ENCODE peak calls at places on chromosomes 1 and 21, in four cellular contexts. H, C, I and O are unnamed samples.

GRCh38 chr1:228370941-228371740 is 35.5 kb downstream of the TRIM11 start:
- DNase-seq in I (no peak), H (no peak), C (no peak), O (peak)

GRCh38 chr1:242081446-242081845 is 82.5 kb upstream of the MAP1LC3C start:
- DNase-seq in C (no peak), H (no peak), I (no peak), O (no peak)

GRCh38 chr1:42146916-42147320 is 6.3 kb upstream of the GUCA2B start:
- DNase-seq in I (peak), H (peak), C (peak), O (peak)

GRCh38 chr1:235011064-235011598 is 117.5 kb downstream of the TOMM20 start:
- DNase-seq in I (no peak), H (no peak), C (no peak), O (no peak)

GRCh38 chr1:43008425-43009108 is 49.9 kb upstream of the SLC2A1 start:
- DNase-seq in I (no peak), H (no peak), C (no peak), O (no peak)

GRCh38 chr1:227934476-227935313 is 13.0 kb downstream of the WNT9A start:
- DNase-seq in I (no peak), H (peak), C (peak), O (no peak)

GRCh38 chr1:84505167-84506001 is 802 bp upstream of the SPATA1 start:
- DNase-seq in C (peak), I (no peak), H (peak), O (peak)

GRCh38 chr1:161706116-161706482 is 930 bp upstream of the FCRLA start:
- DNase-seq in H (peak), C (no peak), I (no peak), O (no peak)

GRCh38 chr1:9249534-9250335 is 15.2 kb downstream of the H6PD start:
- DNase-seq in H (peak), I (peak), C (peak), O (peak)

GRCh38 chr1:6502000-6502891 is 10.8 kb upstream of the PLEKHG5 start:
- DNase-seq in H (no peak), C (peak), I (peak), O (peak)

GRCh38 chr1:43565600-43566360 is 35.1 kb downstream of the PTPRF start:
- DNase-seq in I (peak), C (peak), H (peak), O (peak)

GRCh38 chr1:207239874-207240273 is 81.6 kb upstream of the CD55 start:
- DNase-seq in C (no peak), I (no peak), H (no peak), O (no peak)

GRCh38 chr1:43270421-43271095 is 775 bp downstream of the TMEM125 start:
- DNase-seq in I (peak), H (no peak), C (no peak), O (peak)

GRCh38 chr1:84632975-84633427 is 57.3 kb downstream of the SSX2IP start:
- DNase-seq in I (no peak), H (peak), C (no peak), O (no peak)

GRCh38 chr1:230167419-230167852 is 100.4 kb downstream of the GALNT2 start:
- DNase-seq in I (no peak), C (no peak), H (peak), O (peak)

GRCh38 chr1:1213919-1214599 is at the start of gene TNFRSF4:
- DNase-seq in H (no peak), C (no peak), I (no peak), O (no peak)

GRCh38 chr21:45427331-45428271 is 22.6 kb downstream of the COL18A1 start:
- DNase-seq in C (peak), H (peak), I (peak), O (peak)

GRCh38 chr1:101697057-101697456 is 299.7 kb downstream of the OLFM3 start:
- DNase-seq in C (no peak), I (no peak), H (no peak), O (no peak)

GRCh38 chr1:94092210-94092613 is 28.7 kb downstream of the ABCA4 start:
- DNase-seq in I (no peak), H (peak), C (no peak), O (no peak)

GRCh38 chr1:92884195-92884594 is 52.4 kb downstream of the RPL5 start:
- DNase-seq in H (no peak), I (no peak), C (no peak), O (no peak)

GRCh38 chr1:231690072-231690471 is 63.5 kb downstream of the DISC1 start:
- DNase-seq in C (no peak), I (no peak), H (no peak), O (peak)

GRCh38 chr1:245969274-245969673 is 537.8 kb downstream of the SMYD3 start:
- DNase-seq in H (peak), I (no peak), C (no peak), O (no peak)

GRCh38 chr1:117623698-117624097 is 17.9 kb downstream of the TENT5C start:
- DNase-seq in H (no peak), C (no peak), I (no peak), O (no peak)

GRCh38 chr1:117623141-117623540 is 17.3 kb downstream of the TENT5C start:
- DNase-seq in H (no peak), I (no peak), C (no peak), O (no peak)

GRCh38 chr1:117621316-117621715 is 15.5 kb downstream of the TENT5C start:
- DNase-seq in I (no peak), H (no peak), C (no peak), O (no peak)

GRCh38 chr1:117620440-117620839 is 14.6 kb downstream of the TENT5C start:
- DNase-seq in H (no peak), C (no peak), I (no peak), O (no peak)

DNA sequence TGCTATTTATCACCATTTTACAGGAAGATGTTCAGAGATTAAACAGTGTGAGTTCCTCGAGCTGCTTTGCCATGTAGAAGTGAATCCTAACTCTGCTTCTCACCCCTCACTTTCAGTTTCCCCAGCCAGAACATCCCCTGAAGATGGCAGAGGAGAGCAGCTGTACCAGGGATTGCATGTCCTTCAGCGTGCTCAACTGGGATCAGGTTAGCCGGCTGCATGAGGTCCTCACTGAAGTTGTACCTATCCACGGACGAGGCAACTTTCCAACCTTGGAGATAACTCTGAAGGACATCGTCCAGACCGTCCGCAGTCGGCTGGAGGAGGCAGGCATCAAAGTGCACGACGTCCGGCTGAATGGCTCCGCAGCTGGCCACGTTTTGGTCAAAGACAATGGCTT is 16.9 kb downstream of the TENT5C start:
- DNase-seq in I (no peak), C (no peak), H (no peak), O (no peak)
- TF ChIP-seq CTCF in I (no peak), C (no peak), H (no peak), O (no peak)

GRCh38 chr1:2529776-2530500 is at the start of gene HES5:
- DNase-seq in I (peak), H (no peak), C (no peak), O (no peak)
- TF ChIP-seq POLR2A in I (no peak), H (no peak), C (peak), O (no peak)

GRCh38 chr1:51621161-51621560 is 4.3 kb downstream of the OSBPL9 start:
- DNase-seq in H (no peak), I (no peak), C (no peak), O (no peak)

GRCh38 chr1:51623025-51623424 is 6.1 kb downstream of the OSBPL9 start:
- DNase-seq in I (no peak), H (no peak), C (no peak), O (no peak)

GRCh38 chr1:51620470-51620869 is 3.6 kb downstream of the OSBPL9 start:
- DNase-seq in C (no peak), I (no peak), H (no peak), O (no peak)

GRCh38 chr1:51622455-51622913 is 5.6 kb downstream of the OSBPL9 start:
- DNase-seq in I (peak), C (peak), H (peak), O (peak)

DNA sequence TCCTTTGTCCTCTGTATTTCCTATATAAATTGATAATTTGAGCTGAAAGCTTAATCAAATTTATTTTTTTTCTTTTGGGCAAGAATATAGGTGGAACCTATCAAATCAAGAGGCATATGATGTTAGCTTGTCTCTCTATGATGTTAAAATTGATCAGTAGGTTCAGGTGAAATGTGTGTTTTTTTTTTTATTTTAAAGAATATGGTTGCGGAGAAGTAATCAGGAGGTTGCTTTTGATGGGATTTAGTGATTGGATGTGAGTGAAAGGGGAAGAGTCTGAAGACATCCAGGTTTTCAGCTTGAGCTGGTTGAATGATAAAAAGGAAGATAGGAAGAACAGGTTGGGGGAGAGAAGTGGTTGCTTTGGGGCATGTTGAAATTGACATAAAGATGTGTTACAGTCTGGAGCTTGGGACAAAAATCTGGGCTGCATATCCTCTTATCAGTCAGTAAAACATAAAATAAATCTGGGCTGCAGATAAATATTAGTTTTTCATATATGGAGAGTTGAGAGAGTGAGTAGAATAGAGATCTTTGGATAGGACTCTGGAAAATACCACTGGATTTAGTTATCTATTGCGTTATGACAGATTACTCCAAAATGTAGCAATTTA is 5.1 kb downstream of the OSBPL9 start:
- DNase-seq in H (no peak), C (no peak), I (no peak), O (no peak)
- H3K4me3 ChIP-seq in H (no peak), C (no peak), I (no peak), O (no peak)

DNA sequence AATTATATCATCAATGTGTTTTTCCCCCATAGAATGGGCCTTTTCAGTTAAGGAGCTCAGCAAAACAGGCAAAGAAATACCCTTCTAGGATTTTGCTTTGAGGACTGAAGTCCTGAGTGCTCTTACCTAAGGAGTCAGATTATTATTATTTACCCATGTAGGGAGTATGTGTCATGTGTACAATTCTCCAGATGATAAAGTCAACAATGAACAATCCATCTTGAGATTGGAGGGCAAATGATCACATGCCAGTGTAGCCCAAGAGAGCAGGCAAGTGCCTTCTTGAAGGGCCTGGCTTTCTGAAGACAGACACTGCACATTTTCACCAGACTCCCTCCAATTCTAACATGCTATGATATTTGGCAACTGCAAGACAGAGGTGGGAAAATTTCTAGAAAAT is 159.7 kb downstream of the PCNX2 start:
- DNase-seq in I (no peak), C (no peak), H (no peak), O (no peak)
- TF ChIP-seq CTCF in I (no peak), C (no peak), H (no peak), O (no peak)

DNA sequence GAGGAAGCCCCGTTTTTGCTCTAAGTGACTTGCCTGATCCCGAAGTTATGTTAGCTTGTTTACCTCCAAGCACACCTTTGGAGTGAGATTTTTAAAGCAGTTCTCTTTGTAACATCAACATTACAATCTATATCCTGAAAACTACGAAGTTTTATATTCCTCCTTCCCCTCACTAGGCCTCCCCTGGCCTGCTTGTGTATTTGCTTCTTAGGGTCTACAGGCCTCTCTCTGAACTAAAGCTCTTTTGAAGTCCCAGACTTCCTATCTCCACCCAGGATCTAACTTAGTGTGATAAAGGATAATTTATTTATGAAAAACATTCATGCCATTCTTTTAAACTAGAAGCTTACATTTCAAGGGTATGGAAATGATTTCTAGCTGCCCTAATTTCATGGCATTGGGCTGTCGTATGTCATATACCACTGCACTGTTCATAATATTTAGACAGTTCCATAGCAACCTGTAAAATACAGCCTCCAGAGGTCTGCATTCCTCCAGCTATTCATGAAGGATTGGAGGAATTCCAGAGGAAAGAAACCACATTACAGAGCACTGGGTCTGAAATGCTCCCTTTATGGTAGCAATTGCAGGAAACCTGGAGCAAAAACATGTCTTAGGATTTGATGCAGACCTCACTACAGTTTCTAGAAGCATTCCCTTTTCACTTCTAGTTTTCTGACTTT is 36.0 kb upstream of the RGS1 start:
- DNase-seq in H (peak), C (no peak), I (no peak), O (no peak)
- TF ChIP-seq POLR2A in H (no peak), C (no peak), I (no peak), O (no peak)

DNA sequence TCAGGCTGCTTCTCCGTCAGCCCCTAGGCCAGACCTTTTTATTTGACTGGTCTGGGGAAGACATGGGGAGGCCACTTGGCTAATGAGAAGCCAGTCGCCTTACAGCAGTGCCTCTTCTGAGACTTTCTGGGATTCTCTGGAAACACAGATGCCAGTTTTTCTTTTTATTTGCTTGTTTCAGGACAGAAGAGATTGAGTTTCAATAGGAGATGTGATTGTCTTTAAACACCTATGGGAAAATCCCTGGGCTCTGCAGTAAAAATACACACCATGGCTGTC is 15.4 kb upstream of the BTG2 start:
- DNase-seq in C (no peak), H (no peak), I (no peak), O (no peak)
- H3K4me3 ChIP-seq in C (peak), H (no peak), I (peak), O (no peak)